ENCODE peak calls at places on chromosome 9, in six cellular contexts. D, W, S, R, G and C are unnamed samples.

GRCh38 chr9:126706698-126707053 is 92.9 kb downstream of the LMX1B start:
- DNase-seq in D (no peak), W (no peak), S (no peak), R (no peak), G (no peak), C (no peak)

GRCh38 chr9:115781361-115781760 is 372.2 kb upstream of the PAPPA start:
- DNase-seq in D (no peak), W (no peak), S (no peak), R (no peak), G (no peak), C (no peak)

GRCh38 chr9:27124151-27124550 is 15.1 kb downstream of the TEK start:
- DNase-seq in D (no peak), W (no peak), S (no peak), R (no peak), G (no peak), C (no peak)

GRCh38 chr9:114037961-114038723 is 40.0 kb downstream of the AMBP start:
- DNase-seq in D (no peak), W (peak; percentile 8), S (no peak), R (no peak), G (no peak), C (no peak)

GRCh38 chr9:36788534-36788933 is 215.8 kb downstream of the MELK start:
- DNase-seq in D (no peak), W (no peak), S (no peak), R (no peak), G (no peak), C (no peak)

GRCh38 chr9:86946712-86947145 is 577 bp downstream of the GAS1 start:
- DNase-seq in D (no peak), W (no peak), S (no peak), R (peak; percentile 65), G (peak; percentile 36), C (no peak)

GRCh38 chr9:88574993-88575392 is 40.0 kb downstream of the NXNL2 start:
- DNase-seq in D (no peak), W (no peak), S (no peak), R (no peak), G (no peak), C (no peak)

GRCh38 chr9:127935765-127936221 is 1.9 kb downstream of the DPM2 start:
- DNase-seq in D (no peak), W (no peak), S (no peak), R (no peak), G (no peak), C (no peak)

GRCh38 chr9:6584881-6585597 is 60.5 kb downstream of the GLDC start:
- DNase-seq in D (no peak), W (peak; percentile 28), S (no peak), R (no peak), G (no peak), C (no peak)

GRCh38 chr9:121741198-121741918 is 89.9 kb downstream of the DAB2IP start:
- DNase-seq in D (no peak), W (no peak), S (no peak), R (no peak), G (no peak), C (no peak)

GRCh38 chr9:92773810-92774209 is 9.2 kb upstream of the BICD2 start:
- DNase-seq in D (no peak), W (no peak), S (no peak), R (no peak), G (no peak), C (no peak)

GRCh38 chr9:117466111-117466510 is 51.3 kb upstream of the ASTN2 start:
- DNase-seq in D (no peak), W (no peak), S (no peak), R (no peak), G (no peak), C (no peak)

GRCh38 chr9:116476935-116477381 is 210.1 kb upstream of the TRIM32 start:
- DNase-seq in D (no peak), W (no peak), S (no peak), R (no peak), G (no peak), C (no peak)

GRCh38 chr9:14961372-14962068 is 51.3 kb upstream of the FREM1 start:
- DNase-seq in D (no peak), W (no peak), S (no peak), R (no peak), G (no peak), C (no peak)

GRCh38 chr9:109403766-109404320 is 83.0 kb upstream of the EPB41L4B start:
- DNase-seq in D (no peak), W (no peak), S (no peak), R (no peak), G (no peak), C (no peak)

GRCh38 chr9:137454506-137455360 is 4.4 kb downstream of the NSMF start:
- DNase-seq in D (no peak), W (no peak), S (no peak), R (peak; percentile 26), G (no peak), C (no peak)

GRCh38 chr9:100221538-100221937 is 122.5 kb downstream of the INVS start:
- DNase-seq in D (no peak), W (peak; percentile 24), S (no peak), R (no peak), G (no peak), C (no peak)

GRCh38 chr9:107425110-107426025 is 64.2 kb downstream of the KLF4 start:
- DNase-seq in D (peak; percentile 25), W (no peak), S (peak; percentile 25), R (peak; percentile 87), G (peak; percentile 29), C (peak; percentile 24)

GRCh38 chr9:129281506-129282145 is 103.6 kb upstream of the IER5L start:
- DNase-seq in D (no peak), W (no peak), S (peak; percentile 8), R (no peak), G (no peak), C (no peak)

GRCh38 chr9:72292184-72292787 is 72.7 kb downstream of the ZFAND5 start:
- DNase-seq in D (no peak), W (peak; percentile 27), S (no peak), R (no peak), G (no peak), C (no peak)

GRCh38 chr9:21831841-21832509 is 29.5 kb downstream of the MTAP start:
- DNase-seq in D (peak; percentile 20), W (peak; percentile 63), S (no peak), R (no peak), G (no peak), C (no peak)

GRCh38 chr9:89635007-89635742 is 30.4 kb downstream of the GADD45G start:
- DNase-seq in D (no peak), W (peak; percentile 82), S (no peak), R (no peak), G (no peak), C (no peak)

GRCh38 chr9:84862786-84863185 is 193.3 kb downstream of the NTRK2 start:
- DNase-seq in D (no peak), W (no peak), S (no peak), R (no peak), G (no peak), C (no peak)

GRCh38 chr9:127112683-127113539 is 9.5 kb downstream of the ANGPTL2 start:
- DNase-seq in D (no peak), W (no peak), S (no peak), R (no peak), G (no peak), C (no peak)

GRCh38 chr9:135506327-135507103 is 6.0 kb downstream of the MRPS2 start:
- DNase-seq in D (no peak), W (no peak), S (no peak), R (no peak), G (no peak), C (no peak)

GRCh38 chr9:109349431-109349846 is 28.6 kb upstream of the EPB41L4B start:
- DNase-seq in D (no peak), W (peak; percentile 92), S (no peak), R (no peak), G (no peak), C (no peak)

GRCh38 chr9:117704024-117704575 is at the start of gene TLR4:
- DNase-seq in D (peak; percentile 40), W (peak; percentile 68), S (no peak), R (peak; percentile 55), G (no peak), C (peak; percentile 79)

GRCh38 chr9:96071245-96072124 is 196.0 kb downstream of the ERCC6L2 start:
- DNase-seq in D (no peak), W (no peak), S (peak; percentile 36), R (no peak), G (peak; percentile 7), C (no peak)

GRCh38 chr9:129319076-129319937 is 141.2 kb upstream of the IER5L start:
- DNase-seq in D (no peak), W (no peak), S (no peak), R (no peak), G (no peak), C (no peak)

GRCh38 chr9:93637886-93638285 is 61.5 kb downstream of the PHF2 start:
- DNase-seq in D (no peak), W (no peak), S (no peak), R (no peak), G (no peak), C (no peak)

GRCh38 chr9:125409637-125410521 is 148.3 kb downstream of the GAPVD1 start:
- DNase-seq in D (no peak), W (no peak), S (no peak), R (peak; percentile 38), G (peak; percentile 35), C (no peak)

GRCh38 chr9:77472646-77473045 is 175.5 kb downstream of the GNA14 start:
- DNase-seq in D (no peak), W (no peak), S (no peak), R (no peak), G (no peak), C (no peak)

GRCh38 chr9:110887276-110887675 is 151.0 kb downstream of the LPAR1 start:
- DNase-seq in D (no peak), W (no peak), S (no peak), R (no peak), G (no peak), C (no peak)

GRCh38 chr9:111961011-111961410 is 64.4 kb downstream of the UGCG start:
- DNase-seq in D (no peak), W (no peak), S (no peak), R (no peak), G (no peak), C (no peak)

GRCh38 chr9:94056442-94056974 is 27.8 kb upstream of the PTPDC1 start:
- DNase-seq in D (no peak), W (peak; percentile 83), S (no peak), R (no peak), G (no peak), C (peak; percentile 26)

GRCh38 chr9:95044731-95045508 is 272.6 kb downstream of the FANCC start:
- DNase-seq in D (no peak), W (no peak), S (no peak), R (peak; percentile 52), G (no peak), C (no peak)

GRCh38 chr9:36250079-36250478 is 8.2 kb downstream of the GNE start:
- DNase-seq in D (no peak), W (no peak), S (no peak), R (no peak), G (no peak), C (no peak)

GRCh38 chr9:137673871-137674270 is 55.1 kb downstream of the EHMT1 start:
- DNase-seq in D (no peak), W (no peak), S (no peak), R (no peak), G (no peak), C (no peak)

GRCh38 chr9:72586388-72587160 is 65.2 kb downstream of the TMC1 start:
- DNase-seq in D (peak; percentile 4), W (peak; percentile 33), S (no peak), R (no peak), G (peak; percentile 3), C (no peak)